ENCODE peak calls at places on chromosomes 3 and 15, in four cellular contexts. S is tibial artery, X is Panc1, O is breast epithelium. Y is an unnamed sample. For H3K36me3, the result is how much of the 10 kb centered on the place peaks cover.

GRCh38 chr15:31263751-31264533 is 62.7 kb upstream of the KLF13 start:
- DNase-seq in S (peak), X (no peak), O (peak), Y (peak)

GRCh38 chr3:119245778-119246177 is 5.1 kb upstream of the B4GALT4 start:
- DNase-seq in S (no peak), X (no peak), O (no peak), Y (peak)

GRCh38 chr3:158105710-158106438 is at the start of gene SHOX2:
- DNase-seq in S (peak), X (no peak), O (no peak), Y (peak)

GRCh38 chr15:88450125-88450798 is 16.9 kb downstream of the MRPL46 start:
- DNase-seq in S (no peak), X (peak), O (no peak), Y (peak)

GRCh38 chr15:69314174-69314573 is 15.5 kb downstream of the PAQR5 start:
- DNase-seq in S (no peak), X (no peak), O (no peak), Y (no peak)

GRCh38 chr3:15260531-15260930 is 54.5 kb downstream of the CAPN7 start:
- DNase-seq in S (no peak), X (no peak), O (no peak), Y (no peak)

GRCh38 chr3:33067484-33067883 is 29.5 kb downstream of the GLB1 start:
- DNase-seq in S (no peak), X (no peak), O (no peak), Y (no peak)

GRCh38 chr3:101942356-101942755 is 93.0 kb downstream of the NFKBIZ start:
- DNase-seq in S (no peak), X (no peak), O (no peak), Y (no peak)

GRCh38 chr3:173800154-173800553 is 402.6 kb downstream of the NLGN1 start:
- DNase-seq in S (no peak), X (no peak), O (no peak), Y (no peak)

GRCh38 chr15:52013151-52013791 is 5.7 kb upstream of the MAPK6 start:
- DNase-seq in S (no peak), X (peak), O (no peak), Y (no peak)

GRCh38 chr15:99074446-99074845 is 30.4 kb upstream of the SYNM start:
- DNase-seq in S (no peak), X (no peak), O (no peak), Y (no peak)

DNA sequence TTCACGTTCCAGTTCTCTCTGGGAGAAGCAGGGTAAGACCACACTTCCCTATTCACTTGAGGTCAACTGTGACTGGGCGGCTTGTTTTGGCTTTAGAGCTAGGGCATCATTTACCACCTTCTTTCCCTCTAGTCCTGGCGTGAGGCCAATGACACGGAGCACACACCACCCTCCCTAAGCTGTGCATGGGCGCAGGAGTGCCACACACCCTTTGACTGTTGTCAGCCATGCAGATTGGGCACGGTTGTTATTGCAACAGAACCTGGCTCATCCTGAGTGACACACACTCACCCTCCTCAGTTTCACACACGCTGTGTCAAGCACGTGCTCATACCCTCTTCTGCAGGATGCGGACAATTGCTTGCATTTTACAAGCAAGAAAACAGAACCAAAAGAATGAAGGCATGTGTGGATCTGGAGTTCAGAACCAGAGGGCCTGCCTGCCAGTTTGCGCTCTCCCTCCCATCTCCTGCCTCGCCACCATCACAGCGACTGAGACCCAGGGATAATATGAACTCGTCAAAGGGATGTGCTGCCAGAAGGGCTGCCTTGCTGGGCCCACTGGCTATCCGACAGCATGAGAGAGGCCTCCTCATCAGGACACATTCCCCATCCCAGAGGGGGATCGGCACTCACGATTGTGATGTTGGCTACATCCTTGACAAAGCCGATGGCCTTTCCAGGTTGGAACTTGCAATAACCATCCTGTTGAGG is 17.6 kb downstream of the CTSH start:
- DNase-seq in S (no peak), X (no peak), O (no peak), Y (peak)
- H3K36me3 ChIP-seq in S (under half), X (under half), O (under half), Y (under half)

GRCh38 chr15:41821831-41822230 is 6.1 kb upstream of the JMJD7 start:
- DNase-seq in S (no peak), X (no peak), O (no peak), Y (no peak)
- H3K36me3 ChIP-seq in S (half or more), X (under half), O (under half), Y (under half)

DNA sequence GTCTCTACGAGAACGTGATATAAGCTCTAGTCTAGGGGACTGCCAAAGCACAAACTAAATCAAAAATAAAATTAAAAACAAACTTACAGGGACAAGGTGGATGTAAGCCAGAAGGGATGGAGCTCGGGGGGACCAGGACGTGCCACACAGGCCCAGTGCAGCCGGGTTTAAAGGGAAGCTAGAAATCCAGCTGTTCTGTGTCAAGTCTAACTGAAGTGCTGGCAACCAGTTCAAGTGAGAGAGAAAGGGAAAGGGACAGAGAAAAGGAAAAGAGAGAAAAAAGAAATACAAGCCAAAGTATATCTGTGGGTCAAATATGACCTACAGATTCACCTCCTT is 62.5 kb downstream of the CHSY1 start:
- DNase-seq in S (no peak), X (no peak), O (no peak), Y (no peak)
- H3K36me3 ChIP-seq in S (under half), X (under half), O (under half), Y (under half)

GRCh38 chr3:100333970-100334339 is 602 bp upstream of the NIT2 start:
- DNase-seq in S (no peak), X (no peak), O (no peak), Y (no peak)

GRCh38 chr3:100335137-100335833 is 728 bp downstream of the NIT2 start:
- DNase-seq in S (no peak), X (no peak), O (no peak), Y (no peak)

GRCh38 chr3:100334340-100335136 is at the start of gene NIT2:
- DNase-seq in S (peak), X (peak), O (peak), Y (peak)

GRCh38 chr3:100340527-100340926 is 6.0 kb downstream of the NIT2 start:
- DNase-seq in S (no peak), X (no peak), O (no peak), Y (no peak)

DNA sequence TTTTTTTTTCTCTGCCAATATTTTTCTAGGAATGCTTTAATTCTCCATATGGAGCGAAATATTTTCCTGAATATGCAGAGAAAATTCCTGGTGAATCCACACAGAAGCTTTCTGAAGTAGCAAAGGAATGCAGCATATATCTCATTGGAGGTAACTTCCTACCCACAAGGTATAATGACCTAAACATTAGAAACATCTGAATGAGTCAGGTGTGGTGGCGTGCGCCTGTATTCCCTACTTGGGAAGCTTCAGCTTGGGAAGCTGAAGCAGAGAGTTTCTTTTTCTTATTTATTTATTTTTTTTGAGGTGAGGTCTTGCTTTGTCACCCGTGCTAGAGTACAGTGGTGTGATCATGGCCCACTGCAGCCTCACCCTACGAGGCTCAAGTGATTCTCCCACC is 5.2 kb downstream of the NIT2 start:
- DNase-seq in S (no peak), X (no peak), O (no peak), Y (no peak)
- H3K36me3 ChIP-seq in S (under half), X (under half), O (under half), Y (under half)

GRCh38 chr3:128098234-128098633 is 25.4 kb downstream of the RUVBL1 start:
- DNase-seq in S (no peak), X (no peak), O (no peak), Y (no peak)
- H3K36me3 ChIP-seq in S (under half), X (under half), O (under half), Y (under half)

GRCh38 chr3:5787863-5788488 is 600.5 kb downstream of the EDEM1 start:
- DNase-seq in S (peak), X (no peak), O (no peak), Y (peak)
- H3K36me3 ChIP-seq in S (under half), X (under half), O (under half), Y (under half)

DNA sequence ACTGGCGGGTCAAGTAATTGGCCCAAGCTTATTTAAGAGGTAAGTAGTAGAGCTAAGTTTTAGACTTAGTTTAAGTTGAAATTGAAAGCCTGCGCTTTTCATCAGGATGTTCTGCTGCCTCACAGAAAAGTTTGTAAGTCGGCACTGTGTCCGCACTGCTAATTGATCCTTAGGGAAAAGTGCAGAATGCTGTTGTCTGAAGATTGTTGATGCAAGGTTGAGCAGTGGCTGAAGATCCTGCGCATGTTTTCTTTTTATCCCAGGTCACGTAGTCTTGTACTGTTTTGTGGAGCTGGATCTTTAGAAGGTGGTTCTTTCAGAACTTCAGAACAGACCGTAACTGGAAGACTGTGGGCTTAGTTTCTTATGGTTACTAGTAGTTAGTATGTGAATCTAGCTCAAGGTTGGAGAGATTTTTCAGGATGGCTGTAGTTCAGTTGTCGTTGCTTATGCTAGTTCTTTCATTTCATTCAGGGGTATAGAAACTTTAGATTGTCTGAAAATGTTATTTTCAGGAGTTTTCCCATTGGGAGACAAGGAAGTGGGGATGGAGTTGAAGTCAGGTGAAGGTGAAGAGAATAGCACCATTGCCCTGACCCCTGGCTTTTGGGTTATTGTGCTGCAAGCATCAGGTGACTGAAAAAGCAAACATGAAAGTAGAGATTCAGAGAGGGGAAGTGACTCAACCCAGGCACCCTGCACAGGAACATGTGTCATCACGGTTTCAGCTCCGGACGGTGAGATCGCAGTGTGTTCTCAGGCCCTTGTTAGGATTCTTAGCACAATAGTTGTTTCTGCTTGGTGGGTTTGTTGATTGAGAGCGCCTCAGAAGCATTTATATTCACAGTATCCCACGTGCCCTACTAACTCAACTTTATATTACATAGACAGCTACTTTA is 32.8 kb downstream of the AKAP13 start:
- DNase-seq in S (peak), X (peak), O (no peak), Y (peak)
- H3K36me3 ChIP-seq in S (under half), X (under half), O (under half), Y (under half)